ENCODE peak calls at places on chromosome 13, in nine cellular contexts. V is activated naive CD8-positive, alpha-beta T cell treated with anti-CD3 and anti-CD28 coated beads, Interleukin-2, amount 50 U/mL, for 16 hours; M is AG20443; T is germinal center; Z is stimulated activated CD4-positive, alpha-beta T cell treated with anti-CD3 and anti-CD28 coated beads, Interleukin-1b, Interleukin-23, amount 100 ng/mL, for 1 hour; A is anterior cingulate cortex; C is lung microvascular endothelial cell; L is RPMI7951; Y is psoas muscle. Q is an unnamed sample.

GRCh38 chr13:47484564-47484963 is 516.5 kb downstream of the SUCLA2 start:
- DNase-seq in A (no peak), Y (no peak), T (no peak), M (peak; percentile 34), L (peak; percentile 76), C (no peak), V (no peak), Z (no peak), Q (no peak)

GRCh38 chr13:26929971-26930730 is 169.6 kb upstream of the GPR12 start:
- DNase-seq in L (peak; percentile 46), Z (peak; percentile 14), A (peak; percentile 73), T (peak; percentile 80), V (peak; percentile 29), C (peak; percentile 58), Y (peak; percentile 56), M (peak; percentile 83), Q (peak; percentile 74)

GRCh38 chr13:74825170-74825948 is 656.6 kb downstream of the TBC1D4 start:
- DNase-seq in M (peak; percentile 62), Z (no peak), A (no peak), L (no peak), Y (no peak), V (no peak), C (peak; percentile 89), T (no peak), Q (no peak)

GRCh38 chr13:60765700-60766411 is 368.8 kb downstream of the TDRD3 start:
- DNase-seq in A (no peak), L (no peak), V (no peak), C (no peak), M (no peak), T (no peak), Y (no peak), Z (no peak), Q (no peak)

GRCh38 chr13:109274188-109274821 is 512.1 kb downstream of the IRS2 start:
- DNase-seq in T (no peak), A (no peak), M (peak; percentile 69), C (peak; percentile 44), Y (no peak), Z (no peak), L (peak; percentile 47), V (no peak), Q (no peak)

GRCh38 chr13:73090116-73090811 is 31.5 kb downstream of the KLF5 start:
- DNase-seq in Y (no peak), C (peak; percentile 86), M (peak; percentile 68), Z (no peak), A (no peak), V (no peak), L (peak; percentile 81), T (no peak), Q (no peak)

GRCh38 chr13:24834902-24835510 is 71.0 kb downstream of the RNF17 start:
- DNase-seq in Y (no peak), T (no peak), L (peak; percentile 28), Z (no peak), V (no peak), M (no peak), C (peak; percentile 1), A (no peak), Q (no peak)

GRCh38 chr13:91185294-91185863 is 162.1 kb upstream of the MIR17HG start:
- DNase-seq in Y (no peak), Z (no peak), A (no peak), V (no peak), L (no peak), C (no peak), M (peak; percentile 12), T (no peak), Q (no peak)

GRCh38 chr13:65926750-65927171 is 1303.4 kb downstream of the PCDH9 start:
- DNase-seq in V (no peak), M (no peak), Y (no peak), A (peak; percentile 1), Z (no peak), L (no peak), C (peak; percentile 5), T (no peak), Q (no peak)

GRCh38 chr13:39862891-39863290 is 207.4 kb downstream of the COG6 start:
- DNase-seq in Z (no peak), M (no peak), T (no peak), A (no peak), L (no peak), C (peak; percentile 72), Y (no peak), V (no peak), Q (no peak)

GRCh38 chr13:102877285-102877684 is 31.5 kb downstream of the ERCC5 start:
- DNase-seq in T (no peak), V (no peak), C (peak; percentile 23), A (no peak), M (no peak), L (no peak), Z (no peak), Y (no peak), Q (no peak)

GRCh38 chr13:98275711-98276171 is 98.7 kb upstream of the RNF113B start:
- DNase-seq in L (no peak), T (no peak), V (no peak), Z (no peak), A (no peak), M (peak; percentile 26), C (no peak), Y (no peak), Q (no peak)

GRCh38 chr13:60583911-60584753 is 187.1 kb downstream of the TDRD3 start:
- DNase-seq in Z (no peak), T (no peak), A (no peak), M (peak; percentile 63), V (no peak), C (peak; percentile 48), Y (no peak), L (peak; percentile 94), Q (no peak)

GRCh38 chr13:70964124-70964523 is 855.9 kb upstream of the KLHL1 start:
- DNase-seq in V (no peak), Z (no peak), L (no peak), M (no peak), Y (no peak), A (no peak), C (no peak), T (no peak), Q (no peak)

GRCh38 chr13:51865838-51866237 is 4.1 kb downstream of the CCDC70 start:
- DNase-seq in M (no peak), A (no peak), T (no peak), V (no peak), C (no peak), L (no peak), Y (no peak), Z (no peak), Q (no peak)

GRCh38 chr13:80235559-80236296 is 105.2 kb downstream of the SPRY2 start:
- DNase-seq in A (no peak), M (no peak), C (peak; percentile 94), V (no peak), Y (no peak), L (peak; percentile 45), Z (no peak), T (no peak), Q (no peak)

GRCh38 chr13:77740097-77740496 is 42.6 kb downstream of the SLAIN1 start:
- DNase-seq in T (no peak), M (no peak), Y (no peak), A (no peak), V (no peak), Z (no peak), C (no peak), L (no peak), Q (no peak)

GRCh38 chr13:50589651-50590054 is 253.8 kb downstream of the DLEU7 start:
- DNase-seq in C (peak; percentile 45), L (peak; percentile 82), M (peak; percentile 84), Z (no peak), A (no peak), T (no peak), V (no peak), Y (no peak), Q (no peak)

GRCh38 chr13:112680741-112681360 is 9.0 kb upstream of the ATP11A start:
- DNase-seq in C (no peak), T (no peak), Y (no peak), L (no peak), V (no peak), A (no peak), M (no peak), Z (no peak), Q (no peak)

GRCh38 chr13:45242070-45242469 is 41.2 kb upstream of the KCTD4 start:
- DNase-seq in L (peak; percentile 42), Y (no peak), M (peak; percentile 64), C (peak; percentile 62), Z (no peak), A (no peak), T (no peak), V (no peak), Q (no peak)

GRCh38 chr13:110445183-110445582 is 116.3 kb downstream of the RAB20 start:
- DNase-seq in Z (no peak), Y (no peak), V (no peak), T (no peak), A (no peak), C (no peak), L (peak; percentile 79), M (no peak), Q (no peak)

GRCh38 chr13:64709079-64709478 is 2521.1 kb downstream of the PCDH9 start:
- DNase-seq in Z (no peak), A (no peak), T (no peak), C (no peak), V (no peak), M (no peak), L (no peak), Y (no peak), Q (no peak)

GRCh38 chr13:40615619-40616018 is 50.8 kb downstream of the FOXO1 start:
- DNase-seq in C (peak; percentile 51), V (no peak), A (no peak), Y (no peak), M (no peak), T (no peak), L (peak; percentile 61), Z (no peak), Q (no peak)

GRCh38 chr13:113454936-113455335 is 1.6 kb upstream of the ADPRHL1 start:
- DNase-seq in A (no peak), V (no peak), Y (no peak), C (no peak), M (no peak), L (no peak), Z (no peak), T (no peak), Q (no peak)

GRCh38 chr13:30844548-30845296 is 61.3 kb upstream of the MEDAG start:
- DNase-seq in Z (no peak), L (peak; percentile 42), Y (no peak), T (no peak), C (no peak), V (no peak), A (no peak), M (no peak), Q (no peak)

GRCh38 chr13:40692946-40693345 is 26.5 kb upstream of the FOXO1 start:
- DNase-seq in L (peak; percentile 44), M (no peak), Z (no peak), A (no peak), C (peak; percentile 55), T (no peak), Y (no peak), V (no peak), Q (no peak)

GRCh38 chr13:95956589-95957148 is 96.5 kb downstream of the UGGT2 start:
- DNase-seq in Z (no peak), C (peak; percentile 59), Y (no peak), T (no peak), L (peak; percentile 21), V (no peak), M (no peak), A (no peak), Q (no peak)

GRCh38 chr13:98485561-98485960 is 91.3 kb downstream of the STK24 start:
- DNase-seq in M (no peak), T (no peak), C (no peak), A (no peak), V (no peak), Z (no peak), L (peak; percentile 13), Y (no peak), Q (no peak)

GRCh38 chr13:88592105-88592504 is 920.9 kb downstream of the SLITRK5 start:
- DNase-seq in L (no peak), Y (no peak), C (no peak), T (no peak), A (no peak), V (no peak), Z (no peak), M (no peak), Q (no peak)

GRCh38 chr13:77898097-77898496 is 20.5 kb downstream of the EDNRB start:
- DNase-seq in Z (no peak), Y (no peak), A (no peak), T (no peak), V (no peak), M (no peak), L (peak; percentile 17), C (peak; percentile 95), Q (no peak)

GRCh38 chr13:85520445-85520844 is 278.8 kb downstream of the SLITRK6 start:
- DNase-seq in L (no peak), A (no peak), Z (no peak), V (no peak), C (no peak), T (no peak), M (peak; percentile 15), Y (no peak), Q (no peak)